ENCODE peak calls at places on chromosomes 6 and 20, in eight cellular contexts. One of them, this sample, is unnamed.

GRCh38 chr6:13304580-13305255 is 23.6 kb downstream of the TBC1D7 start:
- DNase-seq in body of pancreas: no peak
- DNase-seq in GM12878: peak
- DNase-seq in ovary: no peak
- DNase-seq in suprapubic skin: no peak
- DNase-seq in IMR-90: no peak
- DNase-seq in A549: no peak
- DNase-seq in transverse colon: no peak
- DNase-seq in this sample: no peak

GRCh38 chr6:148231572-148231971 is 111.1 kb upstream of the SASH1 start:
- DNase-seq in A549: no peak
- DNase-seq in IMR-90: peak
- DNase-seq in GM12878: no peak
- DNase-seq in body of pancreas: no peak
- DNase-seq in transverse colon: no peak
- DNase-seq in suprapubic skin: no peak
- DNase-seq in ovary: no peak
- DNase-seq in this sample: peak

GRCh38 chr6:16168858-16169257 is 40.0 kb downstream of the MYLIP start:
- DNase-seq in ovary: no peak
- DNase-seq in IMR-90: peak
- DNase-seq in body of pancreas: no peak
- DNase-seq in A549: no peak
- DNase-seq in GM12878: peak
- DNase-seq in suprapubic skin: no peak
- DNase-seq in transverse colon: no peak
- DNase-seq in this sample: no peak

GRCh38 chr6:170034294-170034693 is 256.6 kb downstream of the DLL1 start:
- DNase-seq in transverse colon: peak
- DNase-seq in body of pancreas: peak
- DNase-seq in GM12878: no peak
- DNase-seq in A549: no peak
- DNase-seq in suprapubic skin: peak
- DNase-seq in IMR-90: no peak
- DNase-seq in ovary: peak
- DNase-seq in this sample: no peak

GRCh38 chr6:104884867-104885517 is 25.3 kb upstream of the HACE1 start:
- DNase-seq in ovary: no peak
- DNase-seq in GM12878: no peak
- DNase-seq in suprapubic skin: no peak
- DNase-seq in transverse colon: no peak
- DNase-seq in A549: no peak
- DNase-seq in body of pancreas: no peak
- DNase-seq in IMR-90: no peak
- DNase-seq in this sample: no peak

GRCh38 chr20:63847374-63848002 is 13.8 kb upstream of the ABHD16B start:
- DNase-seq in A549: no peak
- DNase-seq in GM12878: no peak
- DNase-seq in IMR-90: no peak
- DNase-seq in ovary: peak
- DNase-seq in body of pancreas: no peak
- DNase-seq in suprapubic skin: no peak
- DNase-seq in transverse colon: no peak
- DNase-seq in this sample: no peak

GRCh38 chr6:55704421-55704820 is 125.4 kb upstream of the HMGCLL1 start:
- DNase-seq in ovary: no peak
- DNase-seq in IMR-90: peak
- DNase-seq in A549: no peak
- DNase-seq in body of pancreas: no peak
- DNase-seq in transverse colon: no peak
- DNase-seq in GM12878: no peak
- DNase-seq in suprapubic skin: no peak
- DNase-seq in this sample: no peak

GRCh38 chr6:133512410-133513016 is 271.4 kb downstream of the EYA4 start:
- DNase-seq in IMR-90: peak
- DNase-seq in GM12878: no peak
- DNase-seq in transverse colon: peak
- DNase-seq in suprapubic skin: no peak
- DNase-seq in body of pancreas: peak
- DNase-seq in A549: peak
- DNase-seq in ovary: peak
- DNase-seq in this sample: peak

GRCh38 chr20:22794200-22794599 is 209.8 kb upstream of the FOXA2 start:
- DNase-seq in A549: no peak
- DNase-seq in GM12878: no peak
- DNase-seq in body of pancreas: no peak
- DNase-seq in ovary: no peak
- DNase-seq in IMR-90: no peak
- DNase-seq in suprapubic skin: no peak
- DNase-seq in transverse colon: no peak
- DNase-seq in this sample: no peak

GRCh38 chr6:149363154-149363553 is 36.9 kb upstream of the SUMO4 start:
- DNase-seq in body of pancreas: no peak
- DNase-seq in suprapubic skin: no peak
- DNase-seq in transverse colon: no peak
- DNase-seq in IMR-90: no peak
- DNase-seq in ovary: no peak
- DNase-seq in A549: no peak
- DNase-seq in GM12878: no peak
- DNase-seq in this sample: no peak

GRCh38 chr6:11009353-11009752 is 34.8 kb downstream of the ELOVL2 start:
- DNase-seq in A549: no peak
- DNase-seq in IMR-90: peak
- DNase-seq in transverse colon: no peak
- DNase-seq in body of pancreas: no peak
- DNase-seq in ovary: no peak
- DNase-seq in GM12878: no peak
- DNase-seq in suprapubic skin: no peak
- DNase-seq in this sample: peak

GRCh38 chr20:4329232-4329631 is 313.9 kb upstream of the RNF24 start:
- DNase-seq in transverse colon: no peak
- DNase-seq in A549: peak
- DNase-seq in suprapubic skin: no peak
- DNase-seq in IMR-90: no peak
- DNase-seq in GM12878: no peak
- DNase-seq in ovary: no peak
- DNase-seq in body of pancreas: no peak
- DNase-seq in this sample: no peak

GRCh38 chr6:53300656-53301551 is 47.8 kb downstream of the ELOVL5 start:
- DNase-seq in GM12878: no peak
- DNase-seq in body of pancreas: no peak
- DNase-seq in transverse colon: no peak
- DNase-seq in A549: no peak
- DNase-seq in suprapubic skin: no peak
- DNase-seq in IMR-90: no peak
- DNase-seq in ovary: no peak
- DNase-seq in this sample: peak

GRCh38 chr6:92122746-92123145 is 1296.6 kb downstream of the EPHA7 start:
- DNase-seq in A549: no peak
- DNase-seq in transverse colon: no peak
- DNase-seq in body of pancreas: no peak
- DNase-seq in suprapubic skin: no peak
- DNase-seq in GM12878: no peak
- DNase-seq in ovary: no peak
- DNase-seq in IMR-90: peak
- DNase-seq in this sample: no peak

GRCh38 chr20:59158673-59159072 is 4.9 kb upstream of the ZNF831 start:
- DNase-seq in suprapubic skin: no peak
- DNase-seq in IMR-90: no peak
- DNase-seq in body of pancreas: no peak
- DNase-seq in A549: no peak
- DNase-seq in transverse colon: no peak
- DNase-seq in GM12878: no peak
- DNase-seq in ovary: no peak
- DNase-seq in this sample: no peak

GRCh38 chr6:100304575-100304974 is 160.1 kb downstream of the SIM1 start:
- DNase-seq in IMR-90: no peak
- DNase-seq in suprapubic skin: no peak
- DNase-seq in ovary: no peak
- DNase-seq in transverse colon: no peak
- DNase-seq in body of pancreas: no peak
- DNase-seq in GM12878: no peak
- DNase-seq in A549: no peak
- DNase-seq in this sample: no peak

GRCh38 chr6:145815875-145816274 is 1.3 kb upstream of the FBXO30 start:
- DNase-seq in IMR-90: peak
- DNase-seq in transverse colon: no peak
- DNase-seq in GM12878: no peak
- DNase-seq in ovary: no peak
- DNase-seq in A549: no peak
- DNase-seq in suprapubic skin: no peak
- DNase-seq in body of pancreas: no peak
- DNase-seq in this sample: no peak

GRCh38 chr6:145815351-145815772 is 767 bp upstream of the FBXO30 start:
- DNase-seq in body of pancreas: no peak
- DNase-seq in transverse colon: no peak
- DNase-seq in GM12878: no peak
- DNase-seq in ovary: no peak
- DNase-seq in IMR-90: peak
- DNase-seq in suprapubic skin: no peak
- DNase-seq in A549: peak
- DNase-seq in this sample: peak

GRCh38 chr6:145813285-145814034 is 1.1 kb downstream of the FBXO30 start:
- DNase-seq in ovary: no peak
- DNase-seq in transverse colon: no peak
- DNase-seq in A549: no peak
- DNase-seq in suprapubic skin: no peak
- DNase-seq in body of pancreas: no peak
- DNase-seq in GM12878: no peak
- DNase-seq in IMR-90: peak
- DNase-seq in this sample: no peak

GRCh38 chr6:145814035-145814500 is 527 bp downstream of the FBXO30 start:
- DNase-seq in body of pancreas: peak
- DNase-seq in suprapubic skin: no peak
- DNase-seq in ovary: no peak
- DNase-seq in transverse colon: peak
- DNase-seq in IMR-90: no peak
- DNase-seq in GM12878: peak
- DNase-seq in A549: peak
- DNase-seq in this sample: peak

DNA sequence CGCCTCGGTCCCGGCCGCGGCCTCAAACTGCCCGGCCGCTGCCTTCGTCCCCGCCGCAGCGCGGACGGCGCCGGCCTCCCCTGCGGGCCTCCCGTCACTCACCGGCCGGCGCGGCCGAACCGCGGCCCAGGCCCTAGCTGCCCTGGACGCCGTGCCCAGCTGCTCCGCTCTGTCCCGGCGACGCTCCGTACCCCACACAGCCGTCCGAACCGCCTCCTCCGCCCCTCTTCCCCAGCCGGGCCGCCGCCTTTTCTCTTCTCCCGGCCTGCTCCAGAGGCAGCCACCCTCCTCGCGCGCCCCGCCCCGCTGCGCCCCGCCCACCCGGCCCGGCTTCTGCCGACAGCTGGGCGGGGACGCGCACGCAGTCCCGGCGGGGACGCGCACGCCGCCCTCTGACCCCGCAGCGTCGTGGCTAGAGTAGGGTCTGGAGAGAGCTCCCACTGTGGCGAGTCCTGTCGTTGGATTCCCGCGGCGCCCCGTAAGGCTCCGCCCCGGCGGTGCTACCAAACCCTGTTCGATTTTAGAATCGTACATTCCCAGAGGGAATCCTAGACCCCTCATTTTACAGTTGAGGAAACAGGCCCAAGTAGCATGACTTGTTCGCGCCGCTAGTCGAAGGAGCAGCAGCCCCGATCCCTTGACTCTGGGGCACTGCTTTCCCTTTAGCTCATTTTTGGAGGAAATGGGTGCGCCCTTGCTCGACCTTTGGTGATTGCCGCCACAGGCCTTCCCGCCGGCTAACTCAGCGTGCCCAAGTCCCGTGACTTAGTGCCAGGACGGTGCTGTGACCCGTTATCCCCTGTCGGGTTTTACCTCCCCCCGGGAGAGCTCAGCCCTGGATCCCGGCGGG is at the start of gene FBXO30:
- DNase-seq in body of pancreas: peak
- DNase-seq in ovary: peak
- DNase-seq in GM12878: peak
- DNase-seq in A549: peak
- DNase-seq in suprapubic skin: peak
- DNase-seq in transverse colon: peak
- DNase-seq in IMR-90: peak
- DNase-seq in this sample: peak
- TF ChIP-seq POLR2A in body of pancreas: peak
- TF ChIP-seq POLR2A in ovary: peak
- TF ChIP-seq POLR2A in GM12878: peak
- TF ChIP-seq POLR2A in A549: peak
- TF ChIP-seq POLR2A in suprapubic skin: peak
- TF ChIP-seq POLR2A in transverse colon: peak
- TF ChIP-seq POLR2A in IMR-90: peak
- TF ChIP-seq POLR2A in this sample: peak

DNA sequence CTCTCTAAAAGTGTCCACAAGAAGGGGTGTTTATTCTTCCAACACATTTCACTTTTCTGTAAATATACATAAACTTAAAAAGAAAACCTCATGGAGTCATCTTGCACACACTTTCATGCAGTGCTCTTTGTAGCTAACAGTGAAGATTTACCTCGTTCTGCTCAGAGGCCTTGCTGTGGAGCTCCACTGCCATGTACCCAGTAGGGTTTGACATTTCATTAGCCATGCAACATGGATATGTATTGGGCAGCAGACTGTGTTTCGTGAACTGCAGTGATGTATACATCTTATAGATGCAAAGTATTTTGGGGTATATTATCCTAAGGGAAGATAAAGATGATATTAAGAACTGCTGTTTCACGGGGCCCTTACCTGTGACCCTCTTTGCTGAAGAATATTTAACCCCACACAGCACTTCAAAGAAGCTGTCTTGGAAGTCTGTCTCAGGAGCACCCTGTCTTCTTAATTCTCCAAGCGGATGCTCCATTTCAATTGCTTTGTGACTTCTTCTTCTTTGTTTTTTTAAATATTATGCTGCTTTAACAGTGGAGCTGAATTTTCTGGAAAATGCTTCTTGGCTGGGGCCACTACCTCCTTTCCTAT is 17.9 kb downstream of the IRF4 start:
- DNase-seq in ovary: no peak
- DNase-seq in body of pancreas: no peak
- DNase-seq in IMR-90: no peak
- DNase-seq in suprapubic skin: no peak
- DNase-seq in A549: no peak
- DNase-seq in transverse colon: no peak
- DNase-seq in GM12878: no peak
- DNase-seq in this sample: no peak
- TF ChIP-seq POLR2A in ovary: no peak
- TF ChIP-seq POLR2A in body of pancreas: no peak
- TF ChIP-seq POLR2A in IMR-90: no peak
- TF ChIP-seq POLR2A in suprapubic skin: no peak
- TF ChIP-seq POLR2A in A549: no peak
- TF ChIP-seq POLR2A in transverse colon: no peak
- TF ChIP-seq POLR2A in GM12878: peak
- TF ChIP-seq POLR2A in this sample: no peak

GRCh38 chr6:33212857-33213165 is 4.5 kb downstream of the RING1 start:
- DNase-seq in suprapubic skin: no peak
- DNase-seq in transverse colon: no peak
- DNase-seq in ovary: no peak
- DNase-seq in body of pancreas: no peak
- DNase-seq in GM12878: no peak
- DNase-seq in A549: no peak
- DNase-seq in IMR-90: no peak
- DNase-seq in this sample: no peak
- TF ChIP-seq POLR2A in suprapubic skin: no peak
- TF ChIP-seq POLR2A in transverse colon: no peak
- TF ChIP-seq POLR2A in ovary: no peak
- TF ChIP-seq POLR2A in body of pancreas: no peak
- TF ChIP-seq POLR2A in GM12878: no peak
- TF ChIP-seq POLR2A in A549: no peak
- TF ChIP-seq POLR2A in IMR-90: no peak
- TF ChIP-seq POLR2A in this sample: no peak

GRCh38 chr20:49183444-49183843 is 4.7 kb downstream of the STAU1 start:
- DNase-seq in GM12878: no peak
- DNase-seq in suprapubic skin: no peak
- DNase-seq in transverse colon: no peak
- DNase-seq in body of pancreas: no peak
- DNase-seq in IMR-90: no peak
- DNase-seq in ovary: no peak
- DNase-seq in A549: no peak
- DNase-seq in this sample: no peak
- TF ChIP-seq POLR2A in GM12878: no peak
- TF ChIP-seq POLR2A in suprapubic skin: no peak
- TF ChIP-seq POLR2A in transverse colon: no peak
- TF ChIP-seq POLR2A in body of pancreas: no peak
- TF ChIP-seq POLR2A in IMR-90: no peak
- TF ChIP-seq POLR2A in ovary: no peak
- TF ChIP-seq POLR2A in A549: no peak
- TF ChIP-seq POLR2A in this sample: no peak